ENCODE peak calls at places on chromosomes 6 and 20, in six cellular contexts. N, L, I, J, B and O are unnamed samples.

GRCh38 chr20:10594286-10594868 is 79.4 kb downstream of the JAG1 start:
- ATAC-seq in N (no peak), L (no peak), I (no peak), J (no peak), B (no peak), O (no peak)

GRCh38 chr6:159866286-159867247 is 24.2 kb upstream of the MAS1 start:
- ATAC-seq in N (no peak), L (no peak), I (no peak), J (peak), B (no peak), O (no peak)

GRCh38 chr6:11525468-11526155 is 11.9 kb upstream of the TMEM170B start:
- ATAC-seq in N (no peak), L (peak), I (no peak), J (no peak), B (peak), O (peak)

GRCh38 chr6:129936329-129937165 is 75.4 kb upstream of the TMEM244 start:
- ATAC-seq in N (peak), L (no peak), I (peak), J (peak), B (no peak), O (no peak)

GRCh38 chr20:59221049-59221748 is 57.6 kb downstream of the ZNF831 start:
- ATAC-seq in N (peak), L (no peak), I (no peak), J (no peak), B (no peak), O (peak)

GRCh38 chr20:37401282-37401929 is 55.5 kb downstream of the SRC start:
- ATAC-seq in N (no peak), L (no peak), I (no peak), J (no peak), B (no peak), O (no peak)

GRCh38 chr6:32945106-32945761 is 4.4 kb upstream of the HLA-DMB start:
- ATAC-seq in N (no peak), L (no peak), I (no peak), J (no peak), B (peak), O (peak)

GRCh38 chr6:166419268-166419667 is 36.5 kb upstream of the MPC1 start:
- ATAC-seq in N (peak), L (no peak), I (peak), J (peak), B (peak), O (no peak)

GRCh38 chr6:37565267-37566208 is 65.8 kb upstream of the CCDC167 start:
- ATAC-seq in N (no peak), L (no peak), I (no peak), J (peak), B (no peak), O (no peak)

GRCh38 chr6:7145269-7146078 is 37.7 kb downstream of the RREB1 start:
- ATAC-seq in N (no peak), L (no peak), I (no peak), J (no peak), B (no peak), O (no peak)

GRCh38 chr20:21808863-21809664 is 103.6 kb downstream of the PAX1 start:
- ATAC-seq in N (no peak), L (no peak), I (no peak), J (peak), B (no peak), O (no peak)

GRCh38 chr6:31114970-31115849 is 610 bp downstream of the PSORS1C1 start:
- ATAC-seq in N (peak), L (no peak), I (no peak), J (peak), B (no peak), O (no peak)

GRCh38 chr6:161265975-161266374 is 7.9 kb downstream of the AGPAT4 start:
- ATAC-seq in N (peak), L (no peak), I (no peak), J (no peak), B (no peak), O (no peak)

GRCh38 chr20:41264819-41265218 is 52.7 kb downstream of the ZHX3 start:
- ATAC-seq in N (no peak), L (no peak), I (no peak), J (no peak), B (no peak), O (no peak)

GRCh38 chr6:144897441-144897921 is 612.3 kb downstream of the UTRN start:
- ATAC-seq in N (peak), L (no peak), I (no peak), J (peak), B (no peak), O (no peak)

GRCh38 chr6:1215023-1215422 is 96.9 kb upstream of the FOXQ1 start:
- ATAC-seq in N (no peak), L (no peak), I (no peak), J (peak), B (peak), O (no peak)

GRCh38 chr20:1204061-1204460 is 807 bp downstream of the C20orf202 start:
- ATAC-seq in N (no peak), L (no peak), I (no peak), J (no peak), B (no peak), O (peak)

GRCh38 chr6:30470968-30471367 is 18.3 kb upstream of the HLA-E start:
- ATAC-seq in N (no peak), L (no peak), I (no peak), J (no peak), B (no peak), O (no peak)

GRCh38 chr6:36612101-36612625 is 18.0 kb downstream of the SRSF3 start:
- ATAC-seq in N (no peak), L (no peak), I (no peak), J (no peak), B (no peak), O (no peak)

GRCh38 chr6:99346595-99346994 is 2.9 kb downstream of the FAXC start:
- ATAC-seq in N (no peak), L (no peak), I (no peak), J (no peak), B (no peak), O (no peak)

GRCh38 chr6:28353981-28354676 is 4.4 kb downstream of the ZKSCAN3 start:
- ATAC-seq in N (peak), L (peak), I (no peak), J (no peak), B (no peak), O (peak)

GRCh38 chr6:133352046-133352445 is 110.9 kb downstream of the EYA4 start:
- ATAC-seq in N (no peak), L (no peak), I (no peak), J (no peak), B (no peak), O (no peak)

GRCh38 chr6:48476257-48476656 is 365.3 kb upstream of the PTCHD4 start:
- ATAC-seq in N (peak), L (no peak), I (no peak), J (peak), B (no peak), O (no peak)